ENCODE peak calls at places on chromosomes 13 and 19, in seven cellular contexts. R, D, L, T, M, E and I are unnamed samples.

GRCh38 chr13:100542546-100543156 is 45.9 kb downstream of the GGACT start:
- DNase-seq in L (no peak), D (no peak), M (no peak), T (no peak), E (no peak), R (peak; percentile 11), I (no peak)

GRCh38 chr13:24709186-24709913 is 29.1 kb downstream of the ATP12A start:
- DNase-seq in M (no peak), D (no peak), R (no peak), T (no peak), L (no peak), E (no peak), I (no peak)

GRCh38 chr19:19782783-19783182 is 38.8 kb downstream of the ZNF506 start:
- DNase-seq in E (no peak), D (no peak), T (no peak), L (no peak), M (no peak), R (no peak), I (no peak)

GRCh38 chr13:43156916-43157315 is 133.5 kb downstream of the DNAJC15 start:
- DNase-seq in E (no peak), L (no peak), R (no peak), M (no peak), T (no peak), D (no peak), I (no peak)

GRCh38 chr19:4866595-4867424 is 657 bp downstream of the PLIN3 start:
- DNase-seq in T (peak; percentile 52), D (peak; percentile 47), L (peak; percentile 67), M (peak; percentile 77), E (peak; percentile 63), R (peak; percentile 35), I (peak; percentile 34)

GRCh38 chr19:2775556-2776430 is 7.3 kb downstream of the SGTA start:
- DNase-seq in E (peak; percentile 50), D (peak; percentile 40), R (no peak), L (peak; percentile 88), M (no peak), T (no peak), I (no peak)

GRCh38 chr19:55210120-55210493 is 806 bp upstream of the PTPRH start:
- DNase-seq in M (no peak), E (no peak), R (peak; percentile 91), T (no peak), D (no peak), L (no peak), I (no peak)

GRCh38 chr13:80337706-80338105 is 3.2 kb downstream of the SPRY2 start:
- DNase-seq in E (no peak), D (no peak), T (no peak), M (no peak), L (no peak), R (no peak), I (no peak)

GRCh38 chr13:51033431-51034185 is 77.5 kb downstream of the C13orf42 start:
- DNase-seq in D (no peak), L (no peak), M (no peak), R (no peak), T (no peak), E (no peak), I (no peak)

DNA sequence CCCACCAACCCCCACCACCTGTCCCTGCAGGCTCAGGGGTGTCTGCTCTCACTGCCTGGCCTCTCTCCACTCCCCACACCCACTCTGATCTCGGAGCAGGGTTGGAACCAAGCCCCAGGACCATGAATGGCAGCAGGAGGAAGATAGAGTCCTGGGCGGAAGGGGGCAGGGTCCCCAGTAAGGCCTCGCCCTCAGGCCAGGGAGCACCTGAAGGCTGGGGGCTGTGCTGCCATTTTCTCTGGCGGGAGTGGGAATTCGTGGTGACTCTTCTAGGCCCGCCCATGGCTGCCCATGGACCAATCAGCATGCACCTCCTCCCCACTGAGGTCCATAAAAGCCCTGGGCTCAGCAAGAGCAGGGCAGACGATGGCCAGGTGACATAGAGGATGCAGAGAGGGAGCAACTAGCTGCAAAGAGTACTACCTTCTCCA is 25.0 kb downstream of the KBTBD6 start:
- DNase-seq in L (no peak), M (peak; percentile 41), D (no peak), R (no peak), T (peak; percentile 35), E (no peak), I (no peak)
- TF ChIP-seq CTCF in L (no peak), M (no peak), D (no peak), R (no peak), T (no peak), E (no peak), I (no peak)

GRCh38 chr13:45473627-45474026 is 8.9 kb downstream of the COG3 start:
- DNase-seq in T (no peak), L (no peak), D (no peak), M (no peak), R (no peak), E (no peak), I (no peak)
- TF ChIP-seq CTCF in T (peak; percentile 10), L (no peak), D (no peak), M (no peak), R (no peak), E (no peak), I (peak; percentile 47)

GRCh38 chr13:73991884-73992283 is 142.3 kb downstream of the KLF12 start:
- DNase-seq in M (no peak), D (no peak), T (no peak), R (no peak), E (no peak), L (no peak), I (no peak)
- TF ChIP-seq CTCF in M (no peak), D (no peak), T (no peak), R (no peak), E (no peak), L (no peak), I (no peak)

GRCh38 chr19:29665215-29665825 is at the start of gene PLEKHF1:
- DNase-seq in T (peak; percentile 95), L (peak; percentile 94), E (peak; percentile 86), D (peak; percentile 94), M (peak; percentile 94), R (peak; percentile 98), I (peak; percentile 83)
- TF ChIP-seq CTCF in T (no peak), L (peak; percentile 17), E (no peak), D (no peak), M (no peak), R (no peak), I (no peak)

GRCh38 chr13:59415498-59415897 is 748.2 kb downstream of the DIAPH3 start:
- DNase-seq in R (no peak), L (no peak), E (no peak), M (no peak), D (no peak), T (no peak), I (no peak)
- TF ChIP-seq CTCF in R (no peak), L (no peak), E (no peak), M (no peak), D (no peak), T (no peak), I (no peak)

GRCh38 chr19:35556846-35557538 is 6.5 kb downstream of the ATP4A start:
- DNase-seq in L (no peak), D (no peak), M (no peak), T (no peak), R (no peak), E (no peak), I (no peak)

GRCh38 chr19:35556025-35556590 is 7.3 kb downstream of the ATP4A start:
- DNase-seq in E (no peak), T (no peak), M (no peak), R (no peak), D (no peak), L (no peak), I (no peak)

GRCh38 chr19:35553385-35554000 is 8.1 kb downstream of the TMEM147 start:
- DNase-seq in M (no peak), T (no peak), R (no peak), L (no peak), E (no peak), D (no peak), I (no peak)

GRCh38 chr19:35554076-35554475 is 8.7 kb downstream of the TMEM147 start:
- DNase-seq in R (no peak), D (no peak), E (no peak), M (no peak), L (no peak), T (no peak), I (no peak)

DNA sequence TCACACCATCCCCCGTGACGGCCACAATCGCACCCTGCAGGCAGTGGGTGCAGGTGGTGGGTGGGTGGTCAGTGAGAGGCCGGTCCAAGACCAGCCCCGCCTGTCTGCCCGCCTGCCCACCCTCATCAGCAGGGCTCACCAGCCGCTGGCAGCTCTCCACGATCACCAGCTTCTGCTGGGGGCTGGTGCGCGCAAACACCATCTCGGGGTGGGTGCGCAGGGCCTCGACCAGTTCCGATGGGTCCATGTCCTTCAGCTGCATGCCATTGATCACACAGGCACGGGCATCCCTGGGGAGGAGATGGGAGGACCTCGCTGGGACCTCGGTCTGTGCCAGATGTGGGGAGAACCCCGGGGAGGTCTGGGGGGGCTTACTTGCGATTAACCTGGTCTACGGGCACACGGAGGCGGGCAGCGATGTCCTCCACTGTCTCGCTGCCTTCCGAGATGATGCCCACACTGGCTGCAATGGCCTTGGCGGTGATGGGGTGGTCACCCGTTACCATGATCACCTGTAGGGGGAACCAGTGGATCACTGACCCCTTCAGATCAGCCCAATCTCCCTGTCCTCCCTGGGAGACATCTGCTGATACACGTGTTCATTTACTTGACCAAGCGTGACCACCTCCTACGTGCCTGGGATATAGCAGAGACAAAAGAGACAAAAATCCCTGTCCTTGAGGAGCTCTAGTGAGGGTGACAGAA is 8.0 kb downstream of the ATP4A start:
- DNase-seq in R (peak; percentile 95), E (no peak), D (no peak), T (peak; percentile 53), M (peak; percentile 47), L (no peak), I (no peak)
- TF ChIP-seq CTCF in R (peak; percentile 71), E (no peak), D (no peak), T (peak; percentile 44), M (no peak), L (no peak), I (peak; percentile 38)

DNA sequence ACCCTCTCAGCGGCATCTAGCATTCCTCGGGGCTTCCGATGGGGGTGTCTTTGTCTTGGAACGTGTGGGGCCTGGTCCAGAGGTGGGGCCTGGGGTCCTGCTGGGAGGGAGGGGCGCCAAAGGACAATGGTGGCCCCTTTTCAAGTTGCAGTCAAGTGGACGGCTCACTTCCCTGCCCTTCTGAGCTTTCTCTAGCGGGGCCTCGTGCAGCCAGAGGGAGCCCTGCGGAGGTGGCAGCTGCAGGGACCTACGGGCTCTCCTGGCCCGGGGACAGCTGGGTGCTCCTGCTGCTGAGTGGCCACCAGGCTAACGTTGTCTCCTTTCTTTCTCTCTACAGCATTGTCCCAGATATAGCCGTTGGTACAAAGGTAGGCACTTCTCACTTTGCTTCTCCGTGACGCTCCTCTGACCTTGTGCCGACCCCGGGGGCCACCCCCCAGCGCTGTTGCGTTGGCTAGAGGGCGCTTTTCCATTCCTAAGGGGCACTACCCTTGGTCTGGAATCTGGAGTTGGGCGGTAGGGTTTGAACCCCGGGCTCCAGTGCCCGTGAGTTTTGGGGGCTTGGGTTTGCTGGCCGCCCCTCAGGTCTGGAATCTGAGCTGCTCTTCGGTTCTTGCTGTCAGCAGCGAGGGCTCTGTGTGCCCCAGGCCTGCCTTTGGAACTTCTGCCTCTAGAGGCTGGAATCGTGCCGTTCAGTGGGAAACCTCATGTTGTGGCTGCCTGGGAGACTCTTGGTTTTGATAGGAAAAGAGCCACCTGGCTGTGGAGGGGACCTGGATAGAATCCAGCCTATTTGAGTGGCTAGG is 2.0 kb downstream of the PTBP1 start:
- DNase-seq in E (no peak), D (no peak), R (no peak), M (peak; percentile 77), T (peak; percentile 42), L (no peak), I (peak; percentile 35)
- TF ChIP-seq CTCF in E (no peak), D (no peak), R (peak; percentile 27), M (no peak), T (no peak), L (no peak), I (peak; percentile 35)

GRCh38 chr13:32051156-32051555 is 19.6 kb downstream of the FRY start:
- DNase-seq in E (no peak), T (no peak), L (no peak), R (no peak), M (no peak), D (no peak), I (no peak)
- TF ChIP-seq CTCF in E (no peak), T (no peak), L (no peak), R (no peak), M (no peak), D (no peak), I (no peak)